ENCODE peak calls at places on chromosomes 12 and 14, in six cellular contexts. One of them, this sample, is unnamed.

GRCh38 chr12:89537389-89537788 is 11.5 kb upstream of the POC1B start:
- DNase-seq in heart right ventricle: no peak
- DNase-seq in IMR-90: no peak
- DNase-seq in adipocyte: no peak
- DNase-seq in cardiac muscle cell: no peak
- DNase-seq in brain microvascular endothelial cell: no peak
- DNase-seq in this sample: no peak

GRCh38 chr12:116954700-116955381 is 44.1 kb downstream of the FBXW8 start:
- DNase-seq in heart right ventricle: peak; percentile 71
- DNase-seq in IMR-90: no peak
- DNase-seq in adipocyte: no peak
- DNase-seq in cardiac muscle cell: peak; percentile 51
- DNase-seq in brain microvascular endothelial cell: no peak
- DNase-seq in this sample: no peak

GRCh38 chr12:31872831-31873604 is 86.2 kb upstream of the RESF1 start:
- DNase-seq in heart right ventricle: no peak
- DNase-seq in IMR-90: no peak
- DNase-seq in adipocyte: no peak
- DNase-seq in cardiac muscle cell: no peak
- DNase-seq in brain microvascular endothelial cell: no peak
- DNase-seq in this sample: no peak

GRCh38 chr12:103455020-103455763 is 40.6 kb downstream of the C12orf42 start:
- DNase-seq in heart right ventricle: no peak
- DNase-seq in IMR-90: no peak
- DNase-seq in adipocyte: no peak
- DNase-seq in cardiac muscle cell: no peak
- DNase-seq in brain microvascular endothelial cell: no peak
- DNase-seq in this sample: no peak

GRCh38 chr14:103281496-103282231 is 52.4 kb upstream of the EIF5 start:
- DNase-seq in heart right ventricle: no peak
- DNase-seq in IMR-90: peak; percentile 62
- DNase-seq in adipocyte: peak; percentile 73
- DNase-seq in cardiac muscle cell: peak; percentile 74
- DNase-seq in brain microvascular endothelial cell: peak; percentile 49
- DNase-seq in this sample: no peak

GRCh38 chr14:102749833-102750775 is 27.1 kb upstream of the TRAF3 start:
- DNase-seq in heart right ventricle: no peak
- DNase-seq in IMR-90: no peak
- DNase-seq in adipocyte: no peak
- DNase-seq in cardiac muscle cell: no peak
- DNase-seq in brain microvascular endothelial cell: no peak
- DNase-seq in this sample: no peak

GRCh38 chr12:52025301-52026172 is 18.8 kb downstream of the TAMALIN start:
- DNase-seq in heart right ventricle: peak; percentile 72
- DNase-seq in IMR-90: peak; percentile 77
- DNase-seq in adipocyte: peak; percentile 91
- DNase-seq in cardiac muscle cell: peak; percentile 85
- DNase-seq in brain microvascular endothelial cell: peak; percentile 61
- DNase-seq in this sample: peak; percentile 95

GRCh38 chr12:64085996-64086395 is 136.1 kb downstream of the KICS2 start:
- DNase-seq in heart right ventricle: no peak
- DNase-seq in IMR-90: peak; percentile 23
- DNase-seq in adipocyte: no peak
- DNase-seq in cardiac muscle cell: no peak
- DNase-seq in brain microvascular endothelial cell: no peak
- DNase-seq in this sample: no peak

GRCh38 chr14:103220134-103220981 is 97.1 kb downstream of the TNFAIP2 start:
- DNase-seq in heart right ventricle: no peak
- DNase-seq in IMR-90: no peak
- DNase-seq in adipocyte: peak; percentile 11
- DNase-seq in cardiac muscle cell: no peak
- DNase-seq in brain microvascular endothelial cell: no peak
- DNase-seq in this sample: no peak

GRCh38 chr14:73741386-73741875 is 27.2 kb upstream of the PNMA1 start:
- DNase-seq in heart right ventricle: peak; percentile 81
- DNase-seq in IMR-90: peak; percentile 66
- DNase-seq in adipocyte: peak; percentile 71
- DNase-seq in cardiac muscle cell: no peak
- DNase-seq in brain microvascular endothelial cell: peak; percentile 55
- DNase-seq in this sample: no peak

GRCh38 chr14:73742520-73743238 is 28.5 kb upstream of the PNMA1 start:
- DNase-seq in heart right ventricle: no peak
- DNase-seq in IMR-90: no peak
- DNase-seq in adipocyte: no peak
- DNase-seq in cardiac muscle cell: no peak
- DNase-seq in brain microvascular endothelial cell: no peak
- DNase-seq in this sample: no peak

GRCh38 chr14:73740921-73741326 is 26.7 kb upstream of the PNMA1 start:
- DNase-seq in heart right ventricle: peak; percentile 76
- DNase-seq in IMR-90: no peak
- DNase-seq in adipocyte: peak; percentile 72
- DNase-seq in cardiac muscle cell: no peak
- DNase-seq in brain microvascular endothelial cell: no peak
- DNase-seq in this sample: no peak

GRCh38 chr14:73743431-73743931 is 29.3 kb upstream of the PNMA1 start:
- DNase-seq in heart right ventricle: no peak
- DNase-seq in IMR-90: no peak
- DNase-seq in adipocyte: no peak
- DNase-seq in cardiac muscle cell: no peak
- DNase-seq in brain microvascular endothelial cell: no peak
- DNase-seq in this sample: no peak

DNA sequence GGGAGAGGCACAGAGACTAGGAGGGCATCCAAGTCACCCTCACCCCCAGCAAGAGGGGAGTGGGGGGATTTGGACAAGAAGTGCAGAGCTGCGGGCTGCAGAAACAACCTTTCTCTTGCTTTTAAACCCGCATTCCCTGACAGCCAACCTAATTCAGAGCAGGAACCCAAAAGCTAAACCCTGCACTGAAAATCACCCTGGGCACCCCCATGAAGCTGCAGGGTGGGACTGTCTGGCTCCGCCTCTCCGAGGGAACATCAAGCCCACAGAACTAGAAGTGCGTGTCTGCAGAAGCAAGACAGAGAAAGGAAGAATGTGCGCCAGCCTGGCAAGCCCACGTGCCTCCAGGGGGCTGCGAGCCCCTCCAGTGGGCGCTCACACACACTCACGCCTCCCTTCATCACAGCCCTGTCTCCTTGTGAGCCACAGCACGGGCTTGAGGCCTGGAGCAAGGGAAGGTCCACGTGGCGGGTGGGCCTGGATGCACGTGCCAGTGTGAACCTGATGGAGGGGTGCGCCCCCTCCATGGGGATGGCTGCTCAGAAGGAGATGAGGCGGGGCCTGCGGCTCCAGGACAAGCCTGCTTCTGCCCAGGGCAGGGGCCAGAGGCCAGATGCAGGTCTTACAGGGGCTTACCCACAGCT is 27.8 kb upstream of the PNMA1 start:
- DNase-seq in heart right ventricle: no peak
- DNase-seq in IMR-90: no peak
- DNase-seq in adipocyte: no peak
- DNase-seq in cardiac muscle cell: no peak
- DNase-seq in brain microvascular endothelial cell: no peak
- DNase-seq in this sample: no peak
- H3K4me3 ChIP-seq in heart right ventricle: no peak overlapping the region
- H3K4me3 ChIP-seq in IMR-90: peak overlapping the region; percentile 13
- H3K4me3 ChIP-seq in adipocyte: peak overlapping the region; percentile 70
- H3K4me3 ChIP-seq in cardiac muscle cell: no peak overlapping the region
- H3K4me3 ChIP-seq in brain microvascular endothelial cell: peak overlapping the region; percentile 9
- H3K4me3 ChIP-seq in this sample: no peak overlapping the region

DNA sequence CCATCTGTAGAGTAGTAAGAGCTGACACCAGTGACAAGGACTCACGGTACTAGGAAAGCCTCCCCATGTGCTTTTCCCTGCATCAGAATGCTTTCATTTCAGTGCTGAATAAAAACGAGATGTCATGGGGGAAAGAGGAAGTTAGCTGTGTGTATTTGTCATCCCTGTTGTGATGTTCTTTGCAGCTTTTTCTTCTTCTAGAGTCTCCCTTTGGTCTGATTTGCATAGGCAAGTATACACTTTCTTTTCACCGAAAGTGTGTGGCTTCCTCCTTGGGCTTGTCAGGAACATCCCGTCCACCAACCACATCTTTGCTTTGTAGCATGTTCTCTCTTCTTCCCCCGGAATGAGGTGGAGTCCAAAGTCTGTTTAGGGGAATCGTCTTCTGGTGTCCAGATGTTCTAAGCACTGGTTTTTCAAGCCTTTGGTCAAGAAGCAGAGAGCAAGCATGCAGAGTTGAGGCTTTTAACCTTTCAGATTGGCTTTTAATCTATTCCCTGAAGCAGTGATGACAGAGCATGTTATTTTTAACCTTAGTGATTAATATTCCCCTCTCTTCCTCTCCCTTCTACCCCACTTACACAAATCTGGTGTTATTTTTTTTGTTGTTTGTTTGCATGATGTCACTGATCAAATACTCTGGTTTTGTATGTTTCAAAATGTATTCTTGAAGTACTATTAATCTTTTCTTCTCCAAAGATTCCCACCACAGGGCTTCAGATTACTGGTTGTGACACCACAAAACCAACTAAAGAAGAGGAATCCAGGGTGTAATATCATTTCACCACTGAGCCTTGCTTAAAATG is 163.4 kb downstream of the SAMD4A start:
- DNase-seq in heart right ventricle: no peak
- DNase-seq in IMR-90: peak; percentile 78
- DNase-seq in adipocyte: peak; percentile 72
- DNase-seq in cardiac muscle cell: no peak
- DNase-seq in brain microvascular endothelial cell: peak; percentile 17
- DNase-seq in this sample: no peak
- H3K4me3 ChIP-seq in heart right ventricle: no peak overlapping the region
- H3K4me3 ChIP-seq in IMR-90: no peak overlapping the region
- H3K4me3 ChIP-seq in adipocyte: peak overlapping the region; percentile 75
- H3K4me3 ChIP-seq in cardiac muscle cell: no peak overlapping the region
- H3K4me3 ChIP-seq in brain microvascular endothelial cell: peak overlapping the region; percentile 12
- H3K4me3 ChIP-seq in this sample: no peak overlapping the region

DNA sequence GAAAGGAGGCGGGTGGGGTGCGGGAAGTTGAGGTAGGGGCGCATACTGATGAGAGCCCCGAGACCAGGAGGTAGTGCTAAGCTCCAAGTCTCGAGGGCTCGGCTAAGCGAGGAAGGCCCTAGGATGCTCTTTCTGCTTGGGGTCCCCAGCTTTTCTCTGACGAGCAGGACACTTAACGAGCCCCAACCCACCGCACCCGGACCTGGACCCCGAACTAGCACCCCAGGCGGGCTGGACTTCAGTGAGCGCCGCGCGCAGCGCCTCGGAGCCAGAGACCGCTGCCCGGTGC is 4.7 kb upstream of the C1QL4 start:
- DNase-seq in heart right ventricle: no peak
- DNase-seq in IMR-90: no peak
- DNase-seq in adipocyte: no peak
- DNase-seq in cardiac muscle cell: no peak
- DNase-seq in brain microvascular endothelial cell: no peak
- DNase-seq in this sample: no peak
- H3K4me3 ChIP-seq in heart right ventricle: peak overlapping the region; percentile 32
- H3K4me3 ChIP-seq in IMR-90: peak overlapping the region; percentile 33
- H3K4me3 ChIP-seq in adipocyte: no peak overlapping the region
- H3K4me3 ChIP-seq in cardiac muscle cell: no peak overlapping the region
- H3K4me3 ChIP-seq in brain microvascular endothelial cell: no peak overlapping the region
- H3K4me3 ChIP-seq in this sample: peak overlapping the region; percentile 63

DNA sequence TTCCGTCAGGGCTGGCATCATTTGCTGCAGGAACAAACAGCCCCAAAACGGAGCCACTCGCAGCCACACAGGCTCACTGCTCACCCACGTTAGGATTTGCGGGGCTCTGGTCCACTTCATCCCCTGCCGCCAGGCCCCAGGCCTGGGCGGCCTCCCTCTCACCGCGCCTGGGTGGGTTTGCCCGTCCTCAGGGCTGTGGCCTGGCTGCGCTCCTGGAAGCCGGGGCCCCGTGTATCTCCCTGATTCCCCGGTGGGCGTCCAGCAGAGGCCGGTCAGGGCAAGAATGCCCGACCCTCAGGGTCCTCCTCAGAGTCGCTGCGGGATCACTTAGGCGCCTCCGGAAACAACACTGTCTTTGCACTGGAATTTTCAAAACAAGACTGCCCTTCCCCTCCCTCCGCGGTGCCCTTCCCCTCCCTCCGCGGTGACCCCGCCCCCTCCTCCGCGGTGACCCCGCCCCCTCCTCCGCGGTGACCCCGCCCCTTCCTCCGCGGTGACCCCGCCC is 15.7 kb upstream of the FBRSL1 start:
- DNase-seq in heart right ventricle: no peak
- DNase-seq in IMR-90: no peak
- DNase-seq in adipocyte: no peak
- DNase-seq in cardiac muscle cell: no peak
- DNase-seq in brain microvascular endothelial cell: no peak
- DNase-seq in this sample: no peak
- H3K4me3 ChIP-seq in heart right ventricle: no peak overlapping the region
- H3K4me3 ChIP-seq in IMR-90: no peak overlapping the region
- H3K4me3 ChIP-seq in adipocyte: peak overlapping the region; percentile 74
- H3K4me3 ChIP-seq in cardiac muscle cell: no peak overlapping the region
- H3K4me3 ChIP-seq in brain microvascular endothelial cell: no peak overlapping the region
- H3K4me3 ChIP-seq in this sample: no peak overlapping the region

GRCh38 chr12:4540633-4541032 is 1.9 kb downstream of the RAD51AP1 start:
- DNase-seq in heart right ventricle: no peak
- DNase-seq in IMR-90: no peak
- DNase-seq in adipocyte: no peak
- DNase-seq in cardiac muscle cell: no peak
- DNase-seq in brain microvascular endothelial cell: no peak
- DNase-seq in this sample: no peak
- H3K4me3 ChIP-seq in heart right ventricle: no peak overlapping the region
- H3K4me3 ChIP-seq in IMR-90: no peak overlapping the region
- H3K4me3 ChIP-seq in adipocyte: no peak overlapping the region
- H3K4me3 ChIP-seq in cardiac muscle cell: no peak overlapping the region
- H3K4me3 ChIP-seq in brain microvascular endothelial cell: no peak overlapping the region
- H3K4me3 ChIP-seq in this sample: no peak overlapping the region

GRCh38 chr12:47707905-47708543 is 2.2 kb upstream of the RPAP3 start:
- DNase-seq in heart right ventricle: no peak
- DNase-seq in IMR-90: no peak
- DNase-seq in adipocyte: no peak
- DNase-seq in cardiac muscle cell: no peak
- DNase-seq in brain microvascular endothelial cell: no peak
- DNase-seq in this sample: no peak
- H3K4me3 ChIP-seq in heart right ventricle: no peak overlapping the region
- H3K4me3 ChIP-seq in IMR-90: no peak overlapping the region
- H3K4me3 ChIP-seq in adipocyte: no peak overlapping the region
- H3K4me3 ChIP-seq in cardiac muscle cell: no peak overlapping the region
- H3K4me3 ChIP-seq in brain microvascular endothelial cell: no peak overlapping the region
- H3K4me3 ChIP-seq in this sample: no peak overlapping the region

DNA sequence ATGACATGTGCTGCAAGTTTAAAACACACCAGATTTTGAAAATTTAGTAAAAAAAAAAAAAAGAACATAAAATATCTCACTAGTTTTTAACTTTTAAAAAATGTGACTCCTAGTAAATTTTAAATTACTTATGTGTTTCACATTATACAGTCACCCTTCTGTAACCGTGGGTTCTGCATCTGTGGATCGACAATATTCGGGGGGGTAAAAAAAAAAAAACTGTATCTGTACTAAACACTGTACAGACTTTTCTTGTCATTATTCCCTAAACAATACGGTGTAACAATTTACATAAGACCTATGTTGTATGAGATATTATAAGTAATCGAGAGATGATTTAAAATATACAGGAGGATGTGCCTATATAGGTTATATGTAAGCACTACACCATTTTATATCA is 3.2 kb downstream of the DDX24 start:
- DNase-seq in heart right ventricle: no peak
- DNase-seq in IMR-90: no peak
- DNase-seq in adipocyte: no peak
- DNase-seq in cardiac muscle cell: no peak
- DNase-seq in brain microvascular endothelial cell: no peak
- DNase-seq in this sample: no peak
- H3K4me3 ChIP-seq in heart right ventricle: peak overlapping the region; percentile 16
- H3K4me3 ChIP-seq in IMR-90: no peak overlapping the region
- H3K4me3 ChIP-seq in adipocyte: peak overlapping the region; percentile 90
- H3K4me3 ChIP-seq in cardiac muscle cell: peak overlapping the region; percentile 5
- H3K4me3 ChIP-seq in brain microvascular endothelial cell: no peak overlapping the region
- H3K4me3 ChIP-seq in this sample: peak overlapping the region; percentile 98

This sample was measured in ascending aorta.